ENCODE peak calls at places on chromosomes 13 and 19, in six cellular contexts. One of them, this sample, is unnamed.

GRCh38 chr13:112345826-112346172 is 30.4 kb upstream of the SPACA7 start:
- DNase-seq in transverse colon: no peak
- DNase-seq in heart left ventricle: no peak
- DNase-seq in adrenal gland: no peak
- DNase-seq in lung: no peak
- DNase-seq in thyroid gland: no peak
- DNase-seq in this sample: no peak

GRCh38 chr19:55085923-55086715 is 10.4 kb downstream of the EPS8L1 start:
- DNase-seq in heart left ventricle: peak
- DNase-seq in transverse colon: no peak
- DNase-seq in thyroid gland: no peak
- DNase-seq in adrenal gland: no peak
- DNase-seq in lung: no peak
- DNase-seq in this sample: no peak

GRCh38 chr19:19466201-19466600 is 49.1 kb downstream of the TSSK6 start:
- DNase-seq in adrenal gland: no peak
- DNase-seq in transverse colon: no peak
- DNase-seq in lung: no peak
- DNase-seq in heart left ventricle: peak
- DNase-seq in thyroid gland: no peak
- DNase-seq in this sample: no peak

GRCh38 chr13:110681868-110682550 is 23.9 kb downstream of the CARS2 start:
- DNase-seq in adrenal gland: no peak
- DNase-seq in lung: no peak
- DNase-seq in thyroid gland: no peak
- DNase-seq in heart left ventricle: no peak
- DNase-seq in transverse colon: no peak
- DNase-seq in this sample: no peak

GRCh38 chr19:10655457-10656312 is 1.5 kb downstream of the ILF3 start:
- DNase-seq in heart left ventricle: no peak
- DNase-seq in lung: no peak
- DNase-seq in adrenal gland: peak
- DNase-seq in transverse colon: peak
- DNase-seq in thyroid gland: no peak
- DNase-seq in this sample: peak

GRCh38 chr13:113291997-113292862 is 4.8 kb upstream of the LAMP1 start:
- DNase-seq in transverse colon: no peak
- DNase-seq in heart left ventricle: peak
- DNase-seq in thyroid gland: peak
- DNase-seq in lung: no peak
- DNase-seq in adrenal gland: no peak
- DNase-seq in this sample: no peak

GRCh38 chr19:33252971-33253370 is 27.3 kb upstream of the SLC7A10 start:
- DNase-seq in adrenal gland: no peak
- DNase-seq in thyroid gland: no peak
- DNase-seq in heart left ventricle: no peak
- DNase-seq in transverse colon: no peak
- DNase-seq in lung: no peak
- DNase-seq in this sample: no peak

GRCh38 chr19:10418281-10419199 is 1.8 kb upstream of the PDE4A start:
- DNase-seq in transverse colon: no peak
- DNase-seq in thyroid gland: no peak
- DNase-seq in lung: no peak
- DNase-seq in heart left ventricle: no peak
- DNase-seq in adrenal gland: no peak
- DNase-seq in this sample: no peak

GRCh38 chr19:35223856-35224505 is 4.6 kb downstream of the FAM187B start:
- DNase-seq in heart left ventricle: no peak
- DNase-seq in transverse colon: no peak
- DNase-seq in lung: no peak
- DNase-seq in adrenal gland: no peak
- DNase-seq in thyroid gland: no peak
- DNase-seq in this sample: no peak

GRCh38 chr13:93140912-93141311 is 85.7 kb upstream of the GPC6 start:
- DNase-seq in heart left ventricle: no peak
- DNase-seq in thyroid gland: no peak
- DNase-seq in adrenal gland: no peak
- DNase-seq in lung: no peak
- DNase-seq in transverse colon: no peak
- DNase-seq in this sample: no peak

GRCh38 chr19:55538132-55538531 is 1.2 kb upstream of the SBK2 start:
- DNase-seq in adrenal gland: no peak
- DNase-seq in transverse colon: no peak
- DNase-seq in heart left ventricle: no peak
- DNase-seq in thyroid gland: no peak
- DNase-seq in lung: no peak
- DNase-seq in this sample: no peak

GRCh38 chr13:45529758-45530157 is 65.0 kb downstream of the COG3 start:
- DNase-seq in adrenal gland: no peak
- DNase-seq in heart left ventricle: no peak
- DNase-seq in lung: no peak
- DNase-seq in thyroid gland: no peak
- DNase-seq in transverse colon: no peak
- DNase-seq in this sample: no peak

GRCh38 chr13:45522571-45522970 is 57.8 kb downstream of the COG3 start:
- DNase-seq in heart left ventricle: no peak
- DNase-seq in adrenal gland: no peak
- DNase-seq in transverse colon: no peak
- DNase-seq in lung: no peak
- DNase-seq in thyroid gland: no peak
- DNase-seq in this sample: no peak

GRCh38 chr13:45527699-45528462 is 63.1 kb downstream of the COG3 start:
- DNase-seq in thyroid gland: no peak
- DNase-seq in adrenal gland: no peak
- DNase-seq in lung: no peak
- DNase-seq in transverse colon: no peak
- DNase-seq in heart left ventricle: no peak
- DNase-seq in this sample: no peak
- H3K27ac ChIP-seq in thyroid gland: no peak
- H3K27ac ChIP-seq in adrenal gland: no peak
- H3K27ac ChIP-seq in lung: no peak
- H3K27ac ChIP-seq in transverse colon: no peak
- H3K27ac ChIP-seq in heart left ventricle: no peak
- H3K27ac ChIP-seq in this sample: no peak

GRCh38 chr19:13241321-13242104 is 91.3 kb downstream of the IER2 start:
- DNase-seq in heart left ventricle: no peak
- DNase-seq in adrenal gland: no peak
- DNase-seq in transverse colon: no peak
- DNase-seq in lung: no peak
- DNase-seq in thyroid gland: no peak
- DNase-seq in this sample: peak
- H3K4me3 ChIP-seq in heart left ventricle: no peak
- H3K4me3 ChIP-seq in adrenal gland: no peak
- H3K4me3 ChIP-seq in transverse colon: no peak
- H3K4me3 ChIP-seq in lung: no peak
- H3K4me3 ChIP-seq in thyroid gland: no peak
- H3K4me3 ChIP-seq in this sample: no peak

GRCh38 chr19:15289673-15290072 is 42.7 kb downstream of the BRD4 start:
- DNase-seq in heart left ventricle: no peak
- DNase-seq in lung: no peak
- DNase-seq in transverse colon: no peak
- DNase-seq in thyroid gland: no peak
- DNase-seq in adrenal gland: no peak
- DNase-seq in this sample: no peak

GRCh38 chr19:15287496-15287895 is 44.8 kb downstream of the BRD4 start:
- DNase-seq in heart left ventricle: no peak
- DNase-seq in transverse colon: no peak
- DNase-seq in lung: no peak
- DNase-seq in adrenal gland: no peak
- DNase-seq in thyroid gland: no peak
- DNase-seq in this sample: no peak

GRCh38 chr19:15286688-15287355 is 45.5 kb downstream of the BRD4 start:
- DNase-seq in lung: no peak
- DNase-seq in adrenal gland: no peak
- DNase-seq in heart left ventricle: no peak
- DNase-seq in thyroid gland: no peak
- DNase-seq in transverse colon: no peak
- DNase-seq in this sample: no peak

GRCh38 chr19:15290149-15290548 is 42.2 kb downstream of the BRD4 start:
- DNase-seq in transverse colon: no peak
- DNase-seq in adrenal gland: no peak
- DNase-seq in heart left ventricle: no peak
- DNase-seq in thyroid gland: no peak
- DNase-seq in lung: no peak
- DNase-seq in this sample: no peak

DNA sequence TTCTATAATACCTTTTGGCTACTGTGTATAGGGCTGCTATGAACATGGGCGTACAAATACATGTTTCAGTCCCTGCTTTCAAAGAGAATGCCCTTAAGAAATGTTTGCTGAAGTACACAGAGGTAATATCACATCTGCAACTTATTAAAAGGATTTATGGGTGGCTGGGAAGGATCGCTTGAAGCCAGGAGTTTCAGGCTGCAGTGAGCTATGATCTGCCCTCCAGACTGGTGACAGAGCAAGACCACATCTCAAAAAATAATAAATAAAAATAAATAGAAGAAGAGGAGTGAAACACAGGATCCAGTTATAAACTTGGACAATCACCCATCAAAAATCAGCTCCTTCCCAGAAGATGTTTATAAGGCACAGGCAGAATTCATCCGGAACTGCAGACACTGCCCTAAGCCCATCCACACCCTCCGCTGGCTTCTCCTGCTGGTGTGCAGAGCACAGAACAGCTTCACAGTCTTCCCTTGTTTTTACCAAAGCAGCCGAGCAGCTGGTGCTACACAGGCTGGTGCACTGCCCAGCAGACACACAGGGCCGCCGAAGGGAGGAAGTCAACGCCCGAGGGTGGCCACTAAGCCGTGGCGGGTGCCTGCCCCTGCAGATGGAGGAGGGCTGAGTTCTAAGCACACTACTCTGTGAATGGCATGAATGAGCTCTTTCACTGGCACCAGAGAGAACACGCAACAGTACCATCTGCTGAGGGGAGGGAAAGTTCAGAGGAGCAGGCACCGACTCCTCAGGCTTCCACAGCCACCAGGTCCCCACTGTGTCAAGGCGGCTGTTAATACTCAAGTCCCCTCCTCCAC is 44.0 kb downstream of the BRD4 start:
- DNase-seq in thyroid gland: peak
- DNase-seq in heart left ventricle: peak
- DNase-seq in adrenal gland: no peak
- DNase-seq in transverse colon: no peak
- DNase-seq in lung: no peak
- DNase-seq in this sample: no peak
- H3K27ac ChIP-seq in thyroid gland: no peak
- H3K27ac ChIP-seq in heart left ventricle: no peak
- H3K27ac ChIP-seq in adrenal gland: no peak
- H3K27ac ChIP-seq in transverse colon: peak
- H3K27ac ChIP-seq in lung: peak
- H3K27ac ChIP-seq in this sample: no peak

GRCh38 chr19:57527136-57527881 is at the start of gene ZNF549:
- DNase-seq in lung: peak
- DNase-seq in heart left ventricle: peak
- DNase-seq in transverse colon: peak
- DNase-seq in adrenal gland: peak
- DNase-seq in thyroid gland: peak
- DNase-seq in this sample: peak
- H3K4me3 ChIP-seq in lung: peak
- H3K4me3 ChIP-seq in heart left ventricle: peak
- H3K4me3 ChIP-seq in transverse colon: peak
- H3K4me3 ChIP-seq in adrenal gland: peak
- H3K4me3 ChIP-seq in thyroid gland: peak
- H3K4me3 ChIP-seq in this sample: peak

DNA sequence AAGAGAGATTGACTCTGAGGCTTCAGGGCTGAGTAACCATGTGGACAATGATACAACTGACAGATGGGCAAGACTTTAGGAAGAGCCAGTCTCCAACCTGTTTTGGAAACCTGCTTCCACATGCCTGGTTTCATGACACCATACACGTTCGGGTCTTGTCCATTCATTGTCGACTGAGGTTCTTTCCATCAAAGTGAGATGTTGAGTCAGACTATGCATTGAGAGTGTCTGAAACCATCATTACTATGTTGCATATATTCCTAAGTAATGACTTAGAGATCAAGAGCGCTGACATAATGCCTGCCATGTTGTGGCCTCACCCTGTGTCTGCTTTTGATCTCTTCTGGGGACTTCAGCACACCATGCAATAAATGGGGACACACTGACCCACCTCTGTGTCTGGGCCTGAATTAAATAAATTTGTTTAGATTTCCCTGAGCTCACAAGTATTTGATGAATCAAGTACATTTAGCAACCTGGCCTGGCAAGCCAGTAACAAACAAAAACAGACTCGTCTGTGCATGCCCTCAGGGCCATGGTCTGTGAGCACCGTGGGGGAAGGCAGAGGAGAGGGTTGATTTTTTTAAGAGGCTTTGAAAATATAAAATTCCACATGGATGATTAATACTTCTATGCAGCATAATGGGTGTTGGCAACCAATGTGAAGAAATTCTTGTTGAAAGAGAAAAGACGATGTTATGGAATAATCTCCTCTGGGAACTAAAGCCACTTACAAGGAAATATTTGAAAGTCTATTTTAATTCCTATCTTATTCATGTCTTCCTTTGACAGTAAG is 49.9 kb upstream of the UBAC2 start:
- DNase-seq in transverse colon: no peak
- DNase-seq in lung: no peak
- DNase-seq in thyroid gland: peak
- DNase-seq in adrenal gland: no peak
- DNase-seq in heart left ventricle: no peak
- DNase-seq in this sample: no peak
- H3K27ac ChIP-seq in transverse colon: no peak
- H3K27ac ChIP-seq in lung: no peak
- H3K27ac ChIP-seq in thyroid gland: peak
- H3K27ac ChIP-seq in adrenal gland: no peak
- H3K27ac ChIP-seq in heart left ventricle: no peak
- H3K27ac ChIP-seq in this sample: no peak

GRCh38 chr19:45115809-45116615 is 23.0 kb downstream of the PPP1R37 start:
- DNase-seq in lung: no peak
- DNase-seq in thyroid gland: no peak
- DNase-seq in transverse colon: no peak
- DNase-seq in adrenal gland: no peak
- DNase-seq in heart left ventricle: no peak
- DNase-seq in this sample: no peak

GRCh38 chr19:45119582-45119981 is 26.6 kb downstream of the PPP1R37 start:
- DNase-seq in adrenal gland: no peak
- DNase-seq in transverse colon: no peak
- DNase-seq in thyroid gland: peak
- DNase-seq in lung: no peak
- DNase-seq in heart left ventricle: no peak
- DNase-seq in this sample: no peak

GRCh38 chr19:45117167-45117594 is 24.2 kb downstream of the PPP1R37 start:
- DNase-seq in adrenal gland: no peak
- DNase-seq in heart left ventricle: no peak
- DNase-seq in thyroid gland: no peak
- DNase-seq in lung: no peak
- DNase-seq in transverse colon: peak
- DNase-seq in this sample: no peak

GRCh38 chr19:45114116-45114515 is 21.1 kb downstream of the PPP1R37 start:
- DNase-seq in thyroid gland: no peak
- DNase-seq in heart left ventricle: no peak
- DNase-seq in lung: no peak
- DNase-seq in transverse colon: no peak
- DNase-seq in adrenal gland: no peak
- DNase-seq in this sample: no peak

DNA sequence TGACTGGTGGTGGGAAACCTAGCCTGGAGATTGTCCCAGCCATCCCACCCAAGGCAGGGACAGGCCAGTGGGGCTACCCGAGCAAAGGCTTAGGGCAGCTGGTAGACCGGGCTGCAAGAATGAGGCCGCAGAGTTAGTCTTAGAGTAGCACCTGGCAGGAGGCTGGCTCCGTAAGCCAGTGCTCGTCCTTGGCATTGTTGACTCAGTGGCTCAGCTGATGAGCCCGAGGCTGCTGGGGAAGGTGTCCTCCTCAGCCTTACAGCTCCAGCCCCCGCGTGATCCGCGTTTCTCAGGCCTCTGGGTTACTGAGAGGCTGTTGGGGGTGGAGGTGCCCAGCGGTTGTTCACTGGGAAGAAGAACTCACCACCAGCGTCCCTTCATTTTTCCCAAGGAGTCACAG is 24.7 kb downstream of the PPP1R37 start:
- DNase-seq in transverse colon: no peak
- DNase-seq in heart left ventricle: no peak
- DNase-seq in adrenal gland: peak
- DNase-seq in thyroid gland: no peak
- DNase-seq in lung: no peak
- DNase-seq in this sample: no peak
- H3K4me3 ChIP-seq in transverse colon: no peak
- H3K4me3 ChIP-seq in heart left ventricle: no peak
- H3K4me3 ChIP-seq in adrenal gland: no peak
- H3K4me3 ChIP-seq in thyroid gland: no peak
- H3K4me3 ChIP-seq in lung: no peak
- H3K4me3 ChIP-seq in this sample: no peak

This sample was measured in small intestine.